ENCODE peak calls at places on chromosomes 2 and 18, in four cellular contexts. I is GM12878, H is H1, Q is HepG2. J is an unnamed sample.

GRCh38 chr2:164479460-164479859 is 141.8 kb downstream of the GRB14 start:
- DNase-seq in H (no peak), I (no peak), Q (peak), J (peak)

GRCh38 chr2:184756885-184757284 is 158.6 kb downstream of the ZNF804A start:
- DNase-seq in I (no peak), H (no peak), Q (no peak), J (no peak)

GRCh38 chr2:218270721-218271486 is 585 bp downstream of the PNKD start:
- DNase-seq in I (no peak), Q (no peak), H (no peak), J (no peak)

GRCh38 chr2:212843409-212844199 is 305.0 kb upstream of the ERBB4 start:
- DNase-seq in I (no peak), Q (no peak), H (no peak), J (no peak)

GRCh38 chr2:196979976-196980375 is 53.5 kb upstream of the PGAP1 start:
- DNase-seq in I (no peak), Q (no peak), H (no peak), J (no peak)

GRCh38 chr2:131038258-131039100 is 54.8 kb downstream of the FAM168B start:
- DNase-seq in I (no peak), H (no peak), Q (no peak), J (no peak)

GRCh38 chr2:35410431-35411061 is 945.0 kb upstream of the CRIM1 start:
- DNase-seq in H (peak), I (peak), Q (peak), J (peak)

GRCh38 chr2:15724235-15724634 is 132.6 kb downstream of the DDX1 start:
- DNase-seq in I (no peak), H (no peak), Q (no peak), J (no peak)

GRCh38 chr2:169572821-169573159 is 875 bp downstream of the FASTKD1 start:
- DNase-seq in H (no peak), Q (no peak), I (no peak), J (no peak)

GRCh38 chr2:6442252-6442651 is 423.5 kb downstream of the CMPK2 start:
- DNase-seq in H (no peak), I (no peak), Q (no peak), J (no peak)

GRCh38 chr2:229492034-229492433 is 220.9 kb upstream of the PID1 start:
- DNase-seq in Q (no peak), I (no peak), H (no peak), J (no peak)

GRCh38 chr2:98571121-98571701 is 37.1 kb downstream of the COA5 start:
- DNase-seq in H (no peak), Q (no peak), I (no peak), J (no peak)

GRCh38 chr18:43662657-43663056 is 385.4 kb upstream of the SYT4 start:
- DNase-seq in Q (no peak), I (no peak), H (no peak), J (no peak)

GRCh38 chr2:5140367-5140766 is 551.8 kb upstream of the SOX11 start:
- DNase-seq in H (no peak), Q (no peak), I (no peak), J (no peak)

GRCh38 chr18:111292-112014 is 46.9 kb upstream of the USP14 start:
- DNase-seq in Q (peak), H (peak), I (no peak), J (no peak)

GRCh38 chr2:239545741-239546392 is 145.0 kb upstream of the HDAC4 start:
- DNase-seq in Q (no peak), H (no peak), I (no peak), J (no peak)

GRCh38 chr2:79947751-79948150 is 356.8 kb downstream of the LRRTM1 start:
- DNase-seq in Q (no peak), I (no peak), H (no peak), J (no peak)

GRCh38 chr18:56593906-56594305 is 44.5 kb downstream of the TXNL1 start:
- DNase-seq in H (no peak), Q (no peak), I (no peak), J (no peak)

GRCh38 chr2:133334923-133335322 is 233.3 kb downstream of the NCKAP5 start:
- DNase-seq in I (no peak), Q (no peak), H (no peak), J (no peak)

GRCh38 chr18:51346404-51346803 is 148.9 kb upstream of the MEX3C start:
- DNase-seq in Q (no peak), I (no peak), H (no peak), J (no peak)

GRCh38 chr2:62467475-62468321 is 38.3 kb downstream of the TMEM17 start:
- DNase-seq in I (no peak), H (no peak), Q (peak), J (no peak)

GRCh38 chr2:43055086-43055912 is 171.1 kb downstream of the ZFP36L2 start:
- DNase-seq in H (no peak), Q (no peak), I (no peak), J (no peak)

GRCh38 chr2:134335601-134336000 is 81.7 kb downstream of the MGAT5 start:
- DNase-seq in H (no peak), Q (no peak), I (no peak), J (no peak)

GRCh38 chr2:229920011-229920781 is 1.6 kb downstream of the TRIP12 start:
- DNase-seq in H (no peak), Q (peak), I (no peak), J (no peak)

GRCh38 chr2:19351499-19351898 is 6.9 kb downstream of the OSR1 start:
- DNase-seq in I (no peak), H (no peak), Q (no peak), J (no peak)

GRCh38 chr2:230225486-230225885 is at the start of gene SP140:
- DNase-seq in I (peak), Q (no peak), H (no peak), J (no peak)

GRCh38 chr2:73020657-73021370 is 50.7 kb downstream of the SFXN5 start:
- DNase-seq in Q (peak), H (peak), I (no peak), J (no peak)

GRCh38 chr2:14018620-14019019 is 613.9 kb upstream of the LRATD1 start:
- DNase-seq in H (no peak), Q (no peak), I (no peak), J (no peak)

GRCh38 chr18:33556846-33557245 is 21.2 kb upstream of the ASXL3 start:
- DNase-seq in H (no peak), Q (no peak), I (no peak), J (no peak)

GRCh38 chr2:88199912-88200682 is 30.0 kb downstream of the THNSL2 start:
- DNase-seq in I (no peak), Q (peak), H (peak), J (no peak)

GRCh38 chr2:109018452-109018851 is 29.4 kb upstream of the EDAR start:
- DNase-seq in I (no peak), H (no peak), Q (no peak), J (no peak)

GRCh38 chr2:109024477-109024876 is 35.5 kb upstream of the EDAR start:
- DNase-seq in I (no peak), Q (no peak), H (no peak), J (no peak)

GRCh38 chr2:109017017-109017416 is 28.0 kb upstream of the EDAR start:
- DNase-seq in I (no peak), Q (peak), H (no peak), J (no peak)

GRCh38 chr2:109020217-109020637 is 31.2 kb upstream of the EDAR start:
- DNase-seq in Q (peak), I (no peak), H (no peak), J (peak)

GRCh38 chr2:109021895-109022300 is 32.9 kb upstream of the EDAR start:
- DNase-seq in H (no peak), Q (peak), I (no peak), J (no peak)
- TF ChIP-seq YY1 in H (no peak), Q (no peak), I (no peak), J (no peak)

DNA sequence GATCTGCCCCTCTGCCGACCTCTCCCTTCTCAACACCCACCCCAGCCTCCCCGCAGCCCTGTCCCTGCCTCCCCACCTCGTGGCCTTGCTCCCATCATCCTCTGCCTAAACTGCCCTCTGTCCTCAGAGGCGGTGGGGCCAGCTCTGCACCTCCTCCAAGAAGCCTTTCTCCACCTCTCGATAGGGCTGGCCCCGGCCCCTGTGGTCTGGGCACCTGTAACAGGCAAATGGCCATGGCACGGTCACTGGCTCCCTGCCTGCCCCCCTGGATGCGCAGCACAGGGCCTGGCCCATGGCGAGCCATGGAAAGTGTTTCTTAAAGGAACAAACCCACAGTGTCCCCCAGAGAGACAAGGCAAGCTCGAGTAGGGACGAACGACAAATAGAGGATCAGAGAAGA is 42.0 kb downstream of the MYO7B start:
- DNase-seq in Q (no peak), I (no peak), H (no peak), J (no peak)
- TF ChIP-seq SUZ12 in Q (no peak), I (no peak), H (no peak), J (no peak)

GRCh38 chr18:54224379-54225014 is at the start of gene MBD2:
- DNase-seq in Q (peak), I (peak), H (peak), J (peak)
- H3K9ac ChIP-seq in Q (peak), I (peak), H (peak), J (peak)

GRCh38 chr18:9565407-9565806 is 49.0 kb downstream of the PPP4R1 start:
- DNase-seq in I (no peak), H (no peak), Q (no peak), J (no peak)

GRCh38 chr18:9571546-9571945 is 42.8 kb downstream of the PPP4R1 start:
- DNase-seq in Q (no peak), H (no peak), I (no peak), J (no peak)

GRCh38 chr18:9570255-9570654 is 44.1 kb downstream of the PPP4R1 start:
- DNase-seq in I (no peak), Q (no peak), H (no peak), J (no peak)

GRCh38 chr18:9569178-9569577 is 45.2 kb downstream of the PPP4R1 start:
- DNase-seq in H (no peak), Q (no peak), I (no peak), J (no peak)

DNA sequence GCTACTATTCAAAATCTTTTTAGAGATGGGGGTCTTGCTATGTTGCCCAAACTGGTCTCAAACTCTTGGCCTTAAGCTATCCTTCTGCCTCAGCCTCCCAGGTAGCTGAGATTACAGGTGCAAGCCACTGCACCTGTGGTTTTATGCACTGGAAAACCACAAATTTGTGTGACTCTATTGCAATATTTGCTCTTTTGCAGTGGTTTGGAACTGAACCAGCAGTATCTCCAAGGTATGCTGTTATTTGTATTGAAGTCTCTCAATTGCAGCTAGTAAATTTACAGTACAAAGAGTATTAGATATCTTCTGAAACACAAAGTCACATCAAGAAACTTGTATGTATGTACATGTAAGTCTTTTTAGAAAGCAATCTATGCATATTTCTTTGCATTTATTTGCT is 46.2 kb downstream of the PPP4R1 start:
- DNase-seq in Q (no peak), I (no peak), H (no peak), J (no peak)
- TF ChIP-seq YY1 in Q (no peak), I (no peak), H (no peak), J (no peak)

GRCh38 chr2:180656455-180656847 is 324.0 kb upstream of the UBE2E3 start:
- DNase-seq in H (no peak), Q (peak), I (no peak), J (no peak)
- TF ChIP-seq SUZ12 in H (no peak), Q (no peak), I (no peak), J (no peak)